ENCODE peak calls at places on chromosomes 11 and 22, in six cellular contexts. K is gastrocnemius medialis, Z is amniotic epithelial cell, P is spleen, X is colonic mucosa, V is NCI-H774. N is an unnamed sample.

GRCh38 chr11:65213322-65214211 is 31.8 kb downstream of the CAPN1 start:
- DNase-seq in K (no peak), Z (peak), P (peak), X (no peak), V (peak), N (peak)

GRCh38 chr11:103806130-103806900 is 230.1 kb upstream of the DDI1 start:
- DNase-seq in K (no peak), Z (peak), P (no peak), X (no peak), V (no peak), N (no peak)

GRCh38 chr11:134515081-134515960 is 103.3 kb upstream of the B3GAT1 start:
- DNase-seq in K (no peak), Z (no peak), P (peak), X (peak), V (no peak), N (no peak)

GRCh38 chr22:49838771-49839717 is 11.4 kb upstream of the BRD1 start:
- DNase-seq in K (no peak), Z (peak), P (peak), X (peak), V (no peak), N (peak)

GRCh38 chr11:120622189-120622912 is 110.8 kb downstream of the GRIK4 start:
- DNase-seq in K (no peak), Z (no peak), P (no peak), X (no peak), V (no peak), N (no peak)

GRCh38 chr22:23566716-23567475 is 13.2 kb downstream of the IGLL1 start:
- DNase-seq in K (no peak), Z (no peak), P (peak), X (no peak), V (no peak), N (no peak)

GRCh38 chr11:107653077-107653476 is 58.8 kb downstream of the SLN start:
- DNase-seq in K (no peak), Z (peak), P (no peak), X (no peak), V (no peak), N (no peak)

GRCh38 chr11:78720281-78720989 is 145.8 kb upstream of the NARS2 start:
- DNase-seq in K (no peak), Z (no peak), P (no peak), X (no peak), V (no peak), N (no peak)

GRCh38 chr11:87972133-87972532 is 203.1 kb downstream of the RAB38 start:
- DNase-seq in K (no peak), Z (no peak), P (no peak), X (no peak), V (no peak), N (no peak)

GRCh38 chr11:101582242-101583052 is 1.4 kb downstream of the TRPC6 start:
- DNase-seq in K (no peak), Z (no peak), P (peak), X (no peak), V (no peak), N (no peak)

GRCh38 chr22:30121988-30122387 is 41.7 kb downstream of the HORMAD2 start:
- DNase-seq in K (no peak), Z (no peak), P (no peak), X (no peak), V (no peak), N (no peak)